ENCODE peak calls at places on chromosomes 3 and 15, in four cellular contexts. L is NCI-H526; U is stimulated activated CD4-positive, alpha-beta T cell treated with anti-CD3 and anti-CD28 coated beads, Interleukin-1b, Interleukin-23, amount 100 ng/mL, for 4 hours; S is dermis blood vessel endothelial cell. I is an unnamed sample.

GRCh38 chr3:197103766-197104165 is 74.1 kb upstream of the MELTF start:
- DNase-seq in L (no peak), U (no peak), S (no peak), I (no peak)

GRCh38 chr3:4795905-4796304 is 183.3 kb upstream of the BHLHE40 start:
- DNase-seq in L (no peak), U (no peak), S (no peak), I (no peak)

GRCh38 chr3:153768559-153769469 is 352.4 kb upstream of the ARHGEF26 start:
- DNase-seq in U (no peak), S (peak; percentile 81), L (peak; percentile 60), I (peak; percentile 71)

GRCh38 chr3:24220859-24221657 is 273.6 kb downstream of the THRB start:
- DNase-seq in L (no peak), S (peak; percentile 43), U (no peak), I (no peak)

GRCh38 chr3:130800829-130801228 is 54.2 kb upstream of the PIK3R4 start:
- DNase-seq in S (no peak), U (no peak), L (no peak), I (no peak)

GRCh38 chr3:30752961-30753360 is 141.5 kb downstream of the GADL1 start:
- DNase-seq in U (no peak), L (no peak), S (no peak), I (no peak)

GRCh38 chr15:82698711-82699345 is 10.8 kb downstream of the AP3B2 start:
- DNase-seq in S (no peak), U (no peak), L (no peak), I (no peak)

GRCh38 chr3:59320080-59320479 is 270.3 kb upstream of the CFAP20DC start:
- DNase-seq in S (no peak), U (no peak), L (no peak), I (no peak)

GRCh38 chr3:112642912-112643506 is 2.1 kb upstream of the CCDC80 start:
- DNase-seq in S (peak; percentile 93), U (peak; percentile 60), L (peak; percentile 76), I (peak; percentile 89)

I was measured in dermis microvascular lymphatic vessel endothelial cell.